ENCODE peak calls at places on chromosomes 7 and 10, in seven cellular contexts. Q is myocyte; G is fibroblast of gingiva; N is CD4-positive, alpha-beta T cell; D is keratinocyte; U is DMS79 treated with DMSO at 0.1 percent for 48 hours; B is amygdala. C is an unnamed sample.

GRCh38 chr10:75234017-75234682 is 1.6 kb downstream of the COMTD1 start:
- DNase-seq in Q (peak), G (peak), N (peak), D (no peak), U (no peak), B (no peak), C (peak)

GRCh38 chr7:101537205-101537604 is 91.9 kb downstream of the MYL10 start:
- DNase-seq in Q (peak), G (peak), N (no peak), D (no peak), U (no peak), B (no peak), C (no peak)

GRCh38 chr10:116312091-116312490 is 12.2 kb upstream of the CCDC172 start:
- DNase-seq in Q (no peak), G (no peak), N (no peak), D (no peak), U (no peak), B (no peak), C (no peak)

GRCh38 chr7:159147687-159148086 is 3.0 kb upstream of the VIPR2 start:
- DNase-seq in Q (no peak), G (no peak), N (no peak), D (no peak), U (no peak), B (no peak), C (no peak)

GRCh38 chr7:69811682-69812344 is 213.5 kb downstream of the AUTS2 start:
- DNase-seq in Q (no peak), G (peak), N (no peak), D (no peak), U (no peak), B (no peak), C (no peak)

GRCh38 chr7:26853788-26854393 is 10.5 kb downstream of the SKAP2 start:
- DNase-seq in Q (peak), G (peak), N (no peak), D (no peak), U (peak), B (no peak), C (no peak)

GRCh38 chr7:48637382-48637781 is 287.0 kb upstream of the CDC14C start:
- DNase-seq in Q (peak), G (no peak), N (no peak), D (no peak), U (peak), B (no peak), C (no peak)

GRCh38 chr7:126202177-126202576 is 1050.6 kb downstream of the GRM8 start:
- DNase-seq in Q (no peak), G (no peak), N (no peak), D (no peak), U (no peak), B (no peak), C (no peak)

GRCh38 chr10:111316607-111317006 is 239.8 kb downstream of the ADRA2A start:
- DNase-seq in Q (no peak), G (no peak), N (no peak), D (no peak), U (peak), B (no peak), C (no peak)

GRCh38 chr10:129501652-129502436 is 34.8 kb downstream of the MGMT start:
- DNase-seq in Q (peak), G (no peak), N (no peak), D (peak), U (no peak), B (no peak), C (no peak)

GRCh38 chr10:133481657-133482056 is 27.9 kb downstream of the SCART1 start:
- DNase-seq in Q (no peak), G (no peak), N (no peak), D (no peak), U (no peak), B (no peak), C (no peak)

GRCh38 chr10:100043344-100043743 is 33.6 kb upstream of the DNMBP start:
- DNase-seq in Q (peak), G (no peak), N (no peak), D (peak), U (no peak), B (no peak), C (no peak)

GRCh38 chr7:47147213-47147631 is 434.7 kb downstream of the TNS3 start:
- DNase-seq in Q (no peak), G (peak), N (no peak), D (no peak), U (no peak), B (no peak), C (no peak)

GRCh38 chr10:74963549-74963948 is 137.1 kb downstream of the KAT6B start:
- DNase-seq in Q (no peak), G (no peak), N (no peak), D (no peak), U (no peak), B (no peak), C (no peak)

GRCh38 chr7:3063016-3063753 is 19.5 kb upstream of the CARD11 start:
- DNase-seq in Q (no peak), G (no peak), N (peak), D (no peak), U (no peak), B (no peak), C (peak)

GRCh38 chr10:86876748-86877147 is 80.7 kb downstream of the MMRN2 start:
- DNase-seq in Q (no peak), G (peak), N (no peak), D (no peak), U (no peak), B (no peak), C (no peak)

GRCh38 chr7:503575-504111 is 16.0 kb downstream of the PDGFA start:
- DNase-seq in Q (peak), G (no peak), N (no peak), D (no peak), U (no peak), B (no peak), C (no peak)

GRCh38 chr7:7792089-7792488 is 73.7 kb upstream of the RPA3 start:
- DNase-seq in Q (peak), G (no peak), N (no peak), D (no peak), U (no peak), B (no peak), C (no peak)

GRCh38 chr10:68231106-68231901 is 609 bp downstream of the ATOH7 start:
- DNase-seq in Q (peak), G (peak), N (no peak), D (no peak), U (peak), B (peak), C (no peak)

GRCh38 chr10:30029890-30030261 is 29.5 kb downstream of the JCAD start:
- DNase-seq in Q (no peak), G (peak), N (no peak), D (no peak), U (no peak), B (no peak), C (no peak)

GRCh38 chr10:387949-388660 is 252.8 kb downstream of the ZMYND11 start:
- DNase-seq in Q (no peak), G (no peak), N (no peak), D (no peak), U (no peak), B (no peak), C (no peak)

GRCh38 chr10:121509776-121510175 is 88.5 kb downstream of the FGFR2 start:
- DNase-seq in Q (no peak), G (no peak), N (no peak), D (no peak), U (no peak), B (no peak), C (no peak)

GRCh38 chr10:12844796-12845524 is 156.6 kb downstream of the CCDC3 start:
- DNase-seq in Q (peak), G (peak), N (no peak), D (no peak), U (peak), B (no peak), C (no peak)

GRCh38 chr7:95457947-95458346 is 23.1 kb upstream of the PON2 start:
- DNase-seq in Q (no peak), G (no peak), N (no peak), D (no peak), U (no peak), B (no peak), C (no peak)

GRCh38 chr7:118502235-118502634 is 277.7 kb downstream of the ANKRD7 start:
- DNase-seq in Q (no peak), G (no peak), N (no peak), D (no peak), U (no peak), B (no peak), C (no peak)

GRCh38 chr7:55255501-55256445 is 109.4 kb upstream of the LANCL2 start:
- DNase-seq in Q (peak), G (peak), N (peak), D (no peak), U (peak), B (peak), C (peak)

GRCh38 chr10:112166800-112167199 is 16.8 kb downstream of the GPAM start:
- DNase-seq in Q (no peak), G (no peak), N (no peak), D (no peak), U (no peak), B (no peak), C (no peak)

GRCh38 chr10:114436941-114437340 is 32.6 kb upstream of the AFAP1L2 start:
- DNase-seq in Q (no peak), G (no peak), N (no peak), D (no peak), U (no peak), B (no peak), C (no peak)

GRCh38 chr10:22504766-22505165 is 159.5 kb downstream of the SPAG6 start:
- DNase-seq in Q (no peak), G (no peak), N (no peak), D (no peak), U (no peak), B (no peak), C (no peak)

GRCh38 chr10:114724295-114724694 is 66.2 kb upstream of the ABLIM1 start:
- DNase-seq in Q (no peak), G (no peak), N (no peak), D (no peak), U (no peak), B (no peak), C (no peak)

GRCh38 chr10:132961864-132962622 is 19.7 kb upstream of the CFAP46 start:
- DNase-seq in Q (peak), G (peak), N (peak), D (peak), U (peak), B (no peak), C (peak)

GRCh38 chr10:132446661-132447445 is 49.9 kb downstream of the PWWP2B start:
- DNase-seq in Q (peak), G (peak), N (peak), D (peak), U (no peak), B (no peak), C (peak)

GRCh38 chr10:124677871-124678565 is 66.2 kb downstream of the FAM53B start:
- DNase-seq in Q (peak), G (peak), N (no peak), D (no peak), U (no peak), B (no peak), C (no peak)

GRCh38 chr10:124864421-124865193 is 63.0 kb downstream of the ABRAXAS2 start:
- DNase-seq in Q (peak), G (no peak), N (no peak), D (no peak), U (no peak), B (no peak), C (no peak)

C was measured in T-helper 22 cell.